ENCODE peak calls at places on chromosomes 13 and 19, in eight cellular contexts. S, T, Q, H, A, P, B and O are unnamed samples.

GRCh38 chr13:98507060-98507797 is 69.7 kb downstream of the STK24 start:
- DNase-seq in S (no peak), T (peak; percentile 77), Q (peak; percentile 80), H (peak; percentile 87), A (peak; percentile 64), P (peak; percentile 80), B (peak; percentile 67), O (no peak)

GRCh38 chr19:30060872-30061556 is 119.0 kb downstream of the URI1 start:
- DNase-seq in S (no peak), T (no peak), Q (no peak), H (no peak), A (no peak), P (no peak), B (no peak), O (no peak)

GRCh38 chr13:25923217-25924085 is 128.4 kb downstream of the SHISA2 start:
- DNase-seq in S (no peak), T (peak; percentile 56), Q (no peak), H (no peak), A (no peak), P (no peak), B (no peak), O (no peak)

GRCh38 chr13:111493468-111493867 is 173.0 kb downstream of the TEX29 start:
- DNase-seq in S (no peak), T (no peak), Q (no peak), H (no peak), A (no peak), P (no peak), B (no peak), O (no peak)

GRCh38 chr13:44174769-44175425 is 198.7 kb upstream of the SERP2 start:
- DNase-seq in S (no peak), T (peak; percentile 83), Q (no peak), H (peak; percentile 86), A (no peak), P (no peak), B (no peak), O (no peak)

GRCh38 chr13:23758783-23759527 is 130.2 kb downstream of the MIPEP start:
- DNase-seq in S (no peak), T (peak; percentile 52), Q (no peak), H (peak; percentile 47), A (no peak), P (no peak), B (no peak), O (no peak)

GRCh38 chr19:1863638-1864479 is 480 bp upstream of the KLF16 start:
- DNase-seq in S (peak; percentile 94), T (peak; percentile 97), Q (peak; percentile 94), H (peak; percentile 91), A (peak; percentile 88), P (peak; percentile 90), B (peak; percentile 98), O (peak; percentile 86)

GRCh38 chr19:19459707-19460251 is 54.3 kb downstream of the GATAD2A start:
- DNase-seq in S (no peak), T (peak; percentile 58), Q (no peak), H (peak; percentile 50), A (peak; percentile 76), P (no peak), B (no peak), O (no peak)

GRCh38 chr19:15452111-15453047 is 2.6 kb upstream of the WIZ start:
- DNase-seq in S (no peak), T (peak; percentile 91), Q (peak; percentile 92), H (peak; percentile 71), A (peak; percentile 97), P (peak; percentile 91), B (peak; percentile 99), O (peak; percentile 65)

GRCh38 chr19:42143341-42144234 is 11.3 kb upstream of the POU2F2 start:
- DNase-seq in S (no peak), T (peak; percentile 65), Q (no peak), H (peak; percentile 45), A (no peak), P (no peak), B (peak; percentile 87), O (peak; percentile 65)

GRCh38 chr13:107964356-107964755 is 251.0 kb downstream of the LIG4 start:
- DNase-seq in S (no peak), T (peak; percentile 1), Q (no peak), H (no peak), A (no peak), P (no peak), B (no peak), O (no peak)

GRCh38 chr19:46586294-46586693 is 14.8 kb upstream of the CALM3 start:
- DNase-seq in S (no peak), T (no peak), Q (no peak), H (no peak), A (no peak), P (no peak), B (no peak), O (no peak)

GRCh38 chr19:46828484-46828883 is 22.2 kb downstream of the AP2S1 start:
- DNase-seq in S (no peak), T (no peak), Q (no peak), H (no peak), A (no peak), P (no peak), B (no peak), O (no peak)

GRCh38 chr19:2034729-2035589 is 16.1 kb downstream of the MKNK2 start:
- DNase-seq in S (peak; percentile 81), T (peak; percentile 67), Q (peak; percentile 82), H (peak; percentile 31), A (peak; percentile 78), P (no peak), B (peak; percentile 100), O (peak; percentile 41)

GRCh38 chr13:66375756-66376155 is 854.4 kb downstream of the PCDH9 start:
- DNase-seq in S (no peak), T (no peak), Q (no peak), H (no peak), A (no peak), P (no peak), B (no peak), O (no peak)
- TF ChIP-seq CTCF in S (no peak), T (no peak), Q (no peak), H (no peak), A (no peak), P (no peak), B (no peak), O (no peak)

GRCh38 chr13:102903659-102904407 is 58.0 kb downstream of the ERCC5 start:
- DNase-seq in S (no peak), T (peak; percentile 32), Q (no peak), H (peak; percentile 26), A (no peak), P (no peak), B (peak; percentile 56), O (peak; percentile 6)
- TF ChIP-seq CTCF in S (peak; percentile 47), T (peak; percentile 50), Q (no peak), H (peak; percentile 47), A (peak; percentile 39), P (peak; percentile 36), B (peak; percentile 56), O (peak; percentile 72)

DNA sequence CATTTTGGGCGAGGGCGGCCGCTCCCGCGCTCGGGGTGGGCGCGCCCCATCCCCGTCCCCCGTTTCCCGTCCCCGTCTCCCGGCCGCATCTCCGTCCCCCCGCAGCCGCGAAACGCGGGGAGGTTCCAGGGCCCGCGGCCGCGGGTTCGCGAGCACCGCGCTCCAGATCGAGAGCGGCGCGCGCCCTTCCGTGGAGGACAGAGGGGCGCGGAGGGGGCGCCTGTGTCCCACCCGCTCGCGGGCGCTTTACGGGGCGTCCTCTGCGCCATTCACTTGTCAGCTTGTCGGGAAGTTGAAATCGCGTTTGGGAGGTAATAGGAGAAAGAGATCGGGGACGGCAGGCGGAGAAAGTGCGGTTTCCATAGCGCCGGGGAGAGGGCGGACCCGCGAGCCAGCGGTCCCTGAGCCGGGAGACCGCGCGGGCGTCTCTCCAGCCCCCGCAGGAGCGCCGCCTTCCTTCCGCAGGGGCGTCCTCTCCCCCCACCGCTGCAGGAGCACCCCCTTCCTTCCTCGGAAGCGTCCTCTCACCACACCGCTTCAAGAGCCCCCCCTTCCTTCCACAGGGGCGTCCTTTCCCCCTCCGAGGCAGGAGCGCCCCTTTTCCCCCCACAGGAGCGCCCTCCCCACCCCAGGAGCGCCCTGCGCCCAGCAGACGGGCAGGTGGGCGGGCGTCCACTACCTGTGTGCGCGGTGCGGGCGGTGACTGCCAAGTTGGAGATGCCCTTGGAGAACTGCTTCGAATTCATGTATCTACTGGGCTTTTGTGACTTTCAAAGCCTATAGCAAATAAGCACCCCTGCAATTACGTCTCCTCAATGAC is 962 bp upstream of the IRS2 start:
- DNase-seq in S (no peak), T (peak; percentile 56), Q (peak; percentile 76), H (no peak), A (peak; percentile 58), P (peak; percentile 28), B (peak; percentile 74), O (peak; percentile 46)
- TF ChIP-seq CTCF in S (no peak), T (no peak), Q (no peak), H (no peak), A (no peak), P (no peak), B (no peak), O (no peak)

DNA sequence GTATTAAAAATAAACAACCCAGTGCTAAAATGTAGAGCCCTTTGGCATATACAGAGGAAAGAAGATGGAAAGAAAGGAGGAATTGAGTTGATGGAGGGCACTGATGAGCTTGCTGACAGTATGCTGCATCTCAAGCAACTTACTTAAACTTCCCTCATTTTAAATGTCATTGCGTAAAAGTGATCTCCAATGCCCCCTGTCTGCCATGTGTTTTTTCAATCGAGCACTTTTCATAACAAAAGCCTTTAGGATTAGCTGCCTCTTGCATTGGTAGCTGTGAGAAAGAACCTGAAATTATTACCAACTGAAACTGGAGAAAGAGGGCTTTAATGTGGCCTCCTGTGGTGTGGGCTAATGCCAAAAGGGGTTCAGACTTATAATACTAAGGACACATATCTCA is 541.6 kb downstream of the SUCLA2 start:
- DNase-seq in S (no peak), T (peak; percentile 51), Q (no peak), H (peak; percentile 66), A (no peak), P (no peak), B (peak; percentile 59), O (no peak)
- TF ChIP-seq CTCF in S (peak; percentile 19), T (peak; percentile 43), Q (no peak), H (peak; percentile 51), A (no peak), P (no peak), B (peak; percentile 54), O (peak; percentile 38)

DNA sequence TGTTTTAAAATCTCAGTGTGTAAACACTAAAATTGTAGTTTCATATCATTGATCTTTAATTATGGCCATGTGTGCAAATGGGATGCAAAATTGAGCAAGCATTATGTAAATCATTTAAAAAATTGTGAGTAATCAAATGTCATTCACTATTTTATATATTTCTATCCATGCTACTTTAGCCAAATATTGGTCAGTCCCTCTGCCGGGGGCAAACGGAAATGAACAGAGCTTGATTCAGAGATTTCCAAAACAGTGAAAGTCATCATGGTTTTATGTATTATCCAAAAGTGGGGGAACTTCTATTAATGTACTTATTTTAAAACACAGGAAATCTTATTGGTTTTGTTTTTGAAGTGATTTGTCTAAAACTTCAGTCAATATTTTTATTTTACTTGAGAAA is 219.1 kb downstream of the IRS2 start:
- DNase-seq in S (no peak), T (peak; percentile 11), Q (no peak), H (no peak), A (no peak), P (no peak), B (no peak), O (no peak)
- TF ChIP-seq CTCF in S (no peak), T (peak; percentile 33), Q (no peak), H (no peak), A (no peak), P (no peak), B (no peak), O (no peak)

DNA sequence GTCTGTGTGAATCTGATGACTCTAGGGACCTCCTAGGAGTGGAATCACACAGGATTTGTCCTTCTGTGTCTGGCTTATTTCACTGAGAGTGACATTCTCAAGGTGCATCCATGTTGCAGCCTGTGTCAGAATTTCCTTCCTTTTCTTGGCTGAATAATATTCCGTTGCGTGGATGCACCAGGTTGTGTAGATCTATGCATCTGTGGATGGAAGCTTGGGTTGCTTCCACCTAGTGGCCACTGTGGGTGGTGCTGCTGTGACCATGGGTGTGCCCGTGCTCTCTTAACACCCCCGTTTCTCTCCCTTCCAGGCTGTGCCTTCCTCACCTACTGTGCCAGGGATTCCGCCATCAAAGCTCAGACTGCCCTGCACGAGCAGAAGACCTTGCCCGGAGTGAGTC is 26.2 kb downstream of the CELF5 start:
- DNase-seq in S (no peak), T (peak; percentile 25), Q (no peak), H (peak; percentile 15), A (peak; percentile 28), P (no peak), B (peak; percentile 62), O (no peak)
- TF ChIP-seq CTCF in S (peak; percentile 72), T (peak; percentile 51), Q (no peak), H (peak; percentile 65), A (peak; percentile 44), P (peak; percentile 46), B (peak; percentile 71), O (peak; percentile 53)